ENCODE peak calls at places on chromosomes 6 and 20, in seven cellular contexts. D is MM.1S; S is CD8-positive, alpha-beta T cell; Y is endothelial cell of umbilical vein; W is heart right ventricle; U is A673; X is prostate gland. R is an unnamed sample. For H3K9me3 and H3K4me1, the result is how much of the 10 kb centered on the place peaks cover.

GRCh38 chr6:41066867-41067304 is 5.3 kb downstream of the OARD1 start:
- DNase-seq in X (peak), S (peak), D (peak), W (peak), Y (peak), U (peak), R (peak)

GRCh38 chr20:31894980-31895675 is 24.7 kb downstream of the TTLL9 start:
- DNase-seq in D (peak), Y (peak), S (no peak), W (no peak), U (peak), X (peak), R (no peak)

GRCh38 chr6:79391511-79391910 is 145.7 kb downstream of the LCA5 start:
- DNase-seq in Y (no peak), S (no peak), U (no peak), D (no peak), W (no peak), X (no peak), R (no peak)

GRCh38 chr6:137261393-137262154 is 42.4 kb upstream of the IFNGR1 start:
- DNase-seq in S (no peak), Y (peak), U (no peak), W (no peak), X (peak), D (no peak), R (no peak)

GRCh38 chr6:73079611-73079955 is 145.7 kb downstream of the KHDC1L start:
- DNase-seq in W (no peak), Y (no peak), U (peak), X (no peak), S (no peak), D (no peak), R (no peak)

GRCh38 chr6:168765710-168766109 is 324.7 kb downstream of the SMOC2 start:
- DNase-seq in D (no peak), W (no peak), Y (no peak), S (no peak), X (no peak), U (no peak), R (no peak)

GRCh38 chr6:37222125-37222967 is 35.2 kb upstream of the TBC1D22B start:
- DNase-seq in Y (peak), D (peak), X (peak), S (peak), U (peak), W (peak), R (peak)

GRCh38 chr6:91173651-91174050 is 586.8 kb upstream of the MAP3K7 start:
- DNase-seq in D (no peak), U (peak), W (no peak), Y (no peak), X (no peak), S (no peak), R (no peak)

DNA sequence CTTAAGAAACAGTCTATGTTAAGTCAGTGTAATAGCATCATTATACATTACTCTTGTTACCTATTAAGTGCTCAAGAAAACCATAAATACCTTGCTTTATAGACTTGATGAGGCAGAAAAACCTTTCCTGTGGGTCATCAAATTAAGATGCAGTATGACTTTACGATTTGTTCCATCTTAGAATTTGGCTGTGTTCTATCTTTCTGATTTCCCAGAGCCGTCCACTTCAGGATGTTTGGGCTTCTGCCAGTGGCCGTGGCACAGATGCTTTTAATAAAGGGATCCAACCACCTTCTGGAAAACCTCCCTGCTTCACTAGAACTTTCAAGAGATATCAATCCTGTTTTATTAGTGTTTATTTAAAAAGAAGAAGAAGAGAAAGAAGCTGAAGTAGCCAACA is 71.2 kb downstream of the PDE7B start:
- DNase-seq in Y (no peak), U (no peak), D (no peak), S (no peak), W (peak), X (no peak), R (no peak)
- H3K27ac ChIP-seq in Y (peak), U (no peak), D (no peak), S (no peak), W (no peak), X (peak), R (no peak)

GRCh38 chr20:49281913-49282467 is 4.1 kb upstream of the ZNFX1 start:
- DNase-seq in S (no peak), X (no peak), U (no peak), Y (no peak), D (no peak), W (no peak), R (no peak)
- H3K9me3 ChIP-seq in S (under half), X (under half), U (under half), Y (under half), D (under half), W (half or more), R (half or more)

GRCh38 chr6:13427346-13427745 is 60.1 kb downstream of the GFOD1 start:
- DNase-seq in U (no peak), S (no peak), W (no peak), X (no peak), D (no peak), Y (no peak), R (no peak)
- H3K4me1 ChIP-seq in U (under half), S (under half), W (under half), X (under half), D (under half), Y (under half), R (under half)

DNA sequence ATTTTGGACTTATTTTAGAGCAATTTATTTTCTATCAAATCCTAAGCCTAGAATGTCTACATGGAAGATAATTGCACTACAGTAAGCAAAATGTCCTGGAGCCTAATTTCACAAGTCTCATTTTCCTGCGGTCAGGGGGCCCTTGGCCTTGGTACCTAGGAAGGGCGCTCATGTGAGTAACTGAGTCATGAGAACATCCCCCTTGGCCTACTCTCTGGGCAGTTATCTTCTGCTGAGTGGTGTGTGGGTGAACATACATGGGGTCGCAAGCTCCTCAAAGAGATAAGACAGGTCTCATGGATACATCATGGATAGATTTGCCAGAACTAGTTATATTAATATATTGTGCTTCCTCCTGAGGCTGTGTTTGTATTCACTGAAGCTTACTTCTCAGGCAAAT is 211.2 kb upstream of the MARCKS start:
- DNase-seq in D (no peak), S (no peak), Y (no peak), W (no peak), X (no peak), U (no peak), R (no peak)
- H3K27ac ChIP-seq in D (no peak), S (no peak), Y (no peak), W (no peak), X (peak), U (no peak), R (no peak)

R was measured in naive thymus-derived CD4-positive, alpha-beta T cell.